ENCODE peak calls at places on chromosomes 16 and 17, in ten cellular contexts. D is tibial nerve; L is CD8-positive, alpha-beta memory T cell; T is pancreas; N is ovary; M is PC-9; K is AG04450; C is HCT116; J is breast epithelium; O is lung. U is an unnamed sample.

GRCh38 chr16:81443688-81444447 is 740 bp upstream of the CMIP start:
- DNase-seq in L (no peak), K (no peak), M (no peak), C (no peak), O (no peak), D (no peak), J (no peak), T (peak; percentile 75), N (peak; percentile 79), U (peak; percentile 61)

GRCh38 chr16:86772671-86773338 is 194.5 kb downstream of the FOXL1 start:
- DNase-seq in N (no peak), M (no peak), K (peak; percentile 7), D (no peak), J (peak; percentile 73), C (no peak), L (no peak), T (no peak), O (no peak), U (no peak)

GRCh38 chr16:68751160-68751559 is 14.1 kb downstream of the CDH1 start:
- DNase-seq in K (no peak), T (no peak), C (no peak), N (no peak), M (no peak), J (no peak), O (no peak), L (no peak), D (no peak), U (no peak)

GRCh38 chr17:57750930-57751329 is 5.8 kb upstream of the CCDC182 start:
- DNase-seq in L (no peak), M (no peak), O (no peak), N (peak; percentile 46), K (no peak), C (no peak), T (no peak), D (no peak), J (no peak), U (no peak)

GRCh38 chr16:85631802-85632393 is 18.8 kb downstream of the GSE1 start:
- DNase-seq in M (no peak), N (no peak), O (no peak), K (no peak), D (no peak), L (no peak), T (no peak), C (no peak), J (no peak), U (no peak)

GRCh38 chr16:15810949-15811348 is 45.9 kb downstream of the MYH11 start:
- DNase-seq in J (no peak), O (no peak), M (no peak), L (no peak), N (no peak), C (no peak), K (no peak), D (no peak), T (no peak), U (peak; percentile 9)

GRCh38 chr17:14398766-14399165 is 97.9 kb downstream of the HS3ST3B1 start:
- DNase-seq in K (no peak), N (no peak), M (no peak), J (no peak), T (no peak), C (no peak), L (no peak), O (no peak), D (no peak), U (no peak)

GRCh38 chr17:36950027-36950426 is 1.3 kb downstream of the AATF start:
- DNase-seq in J (no peak), L (no peak), N (no peak), C (no peak), O (no peak), K (no peak), D (no peak), M (no peak), T (no peak), U (no peak)

GRCh38 chr17:17710728-17711541 is 29.7 kb downstream of the RAI1 start:
- DNase-seq in L (no peak), K (peak; percentile 79), C (peak; percentile 72), O (peak; percentile 93), J (peak; percentile 81), T (peak; percentile 84), D (no peak), M (peak; percentile 96), N (no peak), U (peak; percentile 90)

GRCh38 chr17:55187371-55187770 is 77.4 kb upstream of the HLF start:
- DNase-seq in T (no peak), J (no peak), O (no peak), D (no peak), N (no peak), M (no peak), C (no peak), L (no peak), K (no peak), U (no peak)

GRCh38 chr17:82959242-82959930 is 119.6 kb upstream of the ZNF750 start:
- DNase-seq in M (no peak), N (no peak), T (peak; percentile 47), O (no peak), D (no peak), J (no peak), L (no peak), C (no peak), K (no peak), U (no peak)

GRCh38 chr16:80029381-80029630 is 428.8 kb upstream of the MAF start:
- DNase-seq in N (no peak), M (no peak), J (no peak), D (no peak), L (no peak), O (no peak), K (no peak), C (no peak), T (no peak), U (no peak)

GRCh38 chr16:60346256-60346655 is 1612.1 kb upstream of the GOT2 start:
- DNase-seq in J (no peak), O (no peak), M (no peak), C (no peak), N (no peak), T (no peak), K (no peak), L (no peak), D (no peak), U (no peak)

GRCh38 chr17:45077643-45078042 is 16.5 kb downstream of the NMT1 start:
- DNase-seq in M (no peak), K (no peak), O (no peak), J (no peak), T (no peak), D (no peak), L (no peak), C (no peak), N (no peak), U (no peak)

GRCh38 chr17:193841-194806 is 12.7 kb upstream of the DOC2B start:
- DNase-seq in C (no peak), M (no peak), K (no peak), L (no peak), O (no peak), T (peak; percentile 82), D (no peak), N (no peak), J (no peak), U (no peak)

GRCh38 chr16:49281481-49281842 is at the start of gene CBLN1:
- DNase-seq in T (no peak), K (no peak), J (no peak), M (no peak), D (no peak), L (no peak), O (no peak), N (no peak), C (no peak), U (peak; percentile 41)
- H3K27ac ChIP-seq in T (no peak within 1 kb of the TSS), K (no peak within 1 kb of the TSS), J (no peak within 1 kb of the TSS), M (no peak within 1 kb of the TSS), D (no peak within 1 kb of the TSS), L (no peak within 1 kb of the TSS), O (no peak within 1 kb of the TSS), N (no peak within 1 kb of the TSS), C (no peak within 1 kb of the TSS), U (no peak within 1 kb of the TSS)

DNA sequence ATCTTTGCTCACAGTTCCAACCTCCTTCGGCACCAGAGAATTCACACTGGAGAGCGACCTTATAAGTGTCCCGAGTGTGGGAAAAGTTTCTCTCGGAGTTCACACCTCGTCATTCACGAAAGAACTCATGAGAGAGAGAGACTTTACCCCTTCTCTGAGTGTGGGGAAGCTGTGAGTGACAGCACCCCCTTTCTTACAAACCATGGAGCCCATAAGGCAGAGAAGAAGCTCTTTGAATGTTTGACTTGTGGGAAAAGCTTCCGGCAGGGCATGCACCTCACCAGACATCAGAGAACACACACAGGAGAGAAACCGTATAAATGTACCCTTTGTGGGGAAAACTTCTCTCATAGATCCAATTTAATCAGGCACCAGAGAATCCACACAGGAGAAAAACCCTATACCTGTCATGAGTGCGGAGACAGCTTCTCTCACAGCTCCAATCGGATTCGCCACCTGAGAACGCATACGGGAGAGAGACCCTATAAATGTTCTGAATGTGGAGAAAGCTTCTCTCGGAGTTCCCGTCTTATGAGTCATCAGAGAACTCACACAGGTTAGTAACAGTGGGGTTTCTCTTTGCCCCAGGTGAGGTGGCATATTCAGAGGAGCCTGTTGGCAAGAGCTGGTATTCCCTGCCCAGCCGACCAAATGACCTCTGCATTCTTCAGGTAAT is 6.8 kb downstream of the ZNF263 start:
- DNase-seq in M (no peak), L (no peak), D (no peak), J (no peak), O (no peak), C (no peak), N (no peak), K (no peak), T (no peak), U (no peak)
- H3K9me3 ChIP-seq in M (peaks cover 76% of the 10 kb centered on the region), L (peaks cover 63% of the 10 kb centered on the region), D (peaks cover 76% of the 10 kb centered on the region), J (peaks cover 95% of the 10 kb centered on the region), O (no peaks in the 10 kb centered on the region), C (peaks cover 38% of the 10 kb centered on the region), N (peaks cover 48% of the 10 kb centered on the region), K (peaks cover 92% of the 10 kb centered on the region), T (no peaks in the 10 kb centered on the region), U (peaks cover 33% of the 10 kb centered on the region)

GRCh38 chr17:5584383-5584951 is at the start of gene NLRP1:
- DNase-seq in N (peak; percentile 63), C (peak; percentile 71), M (no peak), D (peak; percentile 77), L (peak; percentile 97), J (peak; percentile 83), T (no peak), O (peak; percentile 90), K (peak; percentile 75), U (peak; percentile 98)
- H3K4me3 ChIP-seq in N (peak within 1 kb of the TSS; percentile 43), C (peak within 1 kb of the TSS; percentile 44), M (no peak within 1 kb of the TSS), D (peak within 1 kb of the TSS; percentile 34), L (peak within 1 kb of the TSS; percentile 97), J (peak within 1 kb of the TSS; percentile 56), T (peak within 1 kb of the TSS; percentile 23), O (peak within 1 kb of the TSS; percentile 55), K (peak within 1 kb of the TSS; percentile 75), U (peak within 1 kb of the TSS; percentile 13)

GRCh38 chr17:48545022-48545376 is at the start of gene HOXB2:
- DNase-seq in O (no peak), J (no peak), K (no peak), N (no peak), L (no peak), M (no peak), T (no peak), D (no peak), C (no peak), U (no peak)
- H3K27ac ChIP-seq in O (peak within 1 kb of the TSS; percentile 76), J (peak within 1 kb of the TSS; percentile 93), K (peak within 1 kb of the TSS; percentile 97), N (peak within 1 kb of the TSS; percentile 35), L (peak within 1 kb of the TSS; percentile 92), M (no peak within 1 kb of the TSS), T (no peak within 1 kb of the TSS), D (peak within 1 kb of the TSS; percentile 92), C (no peak within 1 kb of the TSS), U (peak within 1 kb of the TSS; percentile 95)

GRCh38 chr16:35142809-35143192 is 1683.4 kb downstream of the TP53TG3F start:
- DNase-seq in M (peak; percentile 9), J (no peak), K (no peak), D (no peak), N (no peak), O (no peak), C (no peak), L (no peak), T (peak; percentile 26), U (no peak)
- H3K9me3 ChIP-seq in M (no peaks in the 10 kb centered on the region), J (peaks cover 48% of the 10 kb centered on the region), K (peaks cover 84% of the 10 kb centered on the region), D (no peaks in the 10 kb centered on the region), N (no peaks in the 10 kb centered on the region), O (no peaks in the 10 kb centered on the region), C (peaks cover 23% of the 10 kb centered on the region), L (no peaks in the 10 kb centered on the region), T (no peaks in the 10 kb centered on the region), U (no peaks in the 10 kb centered on the region)